ENCODE peak calls at places on chromosomes 6 and 20, in five cellular contexts. One of them, this sample, is unnamed.

GRCh38 chr6:16752206-16752867 is 8.9 kb downstream of the ATXN1 start:
- DNase-seq in stimulated activated naive CD8-positive, alpha-beta T cell treated with anti-CD3 and anti-CD28 coated beads, Interleukin-15, amount 100 ng/mL, for 72 hours: no peak
- DNase-seq in activated T-helper 1 cell treated with anti-CD3 and anti-CD28 coated beads, Interleukin-2, amount 50 U/mL, for 16 hours: no peak
- DNase-seq in Caki2: peak
- DNase-seq in AG08396: peak
- DNase-seq in this sample: no peak

GRCh38 chr6:7579850-7580249 is 10.1 kb upstream of the SNRNP48 start:
- DNase-seq in AG08396: no peak
- DNase-seq in stimulated activated naive CD8-positive, alpha-beta T cell treated with anti-CD3 and anti-CD28 coated beads, Interleukin-15, amount 100 ng/mL, for 72 hours: no peak
- DNase-seq in Caki2: no peak
- DNase-seq in activated T-helper 1 cell treated with anti-CD3 and anti-CD28 coated beads, Interleukin-2, amount 50 U/mL, for 16 hours: no peak
- DNase-seq in this sample: no peak

GRCh38 chr6:21653323-21653722 is 59.8 kb downstream of the SOX4 start:
- DNase-seq in AG08396: no peak
- DNase-seq in activated T-helper 1 cell treated with anti-CD3 and anti-CD28 coated beads, Interleukin-2, amount 50 U/mL, for 16 hours: no peak
- DNase-seq in Caki2: no peak
- DNase-seq in stimulated activated naive CD8-positive, alpha-beta T cell treated with anti-CD3 and anti-CD28 coated beads, Interleukin-15, amount 100 ng/mL, for 72 hours: no peak
- DNase-seq in this sample: no peak

GRCh38 chr6:37637562-37638413 is 59.9 kb downstream of the MDGA1 start:
- DNase-seq in stimulated activated naive CD8-positive, alpha-beta T cell treated with anti-CD3 and anti-CD28 coated beads, Interleukin-15, amount 100 ng/mL, for 72 hours: no peak
- DNase-seq in activated T-helper 1 cell treated with anti-CD3 and anti-CD28 coated beads, Interleukin-2, amount 50 U/mL, for 16 hours: no peak
- DNase-seq in AG08396: no peak
- DNase-seq in Caki2: no peak
- DNase-seq in this sample: no peak

GRCh38 chr20:58174708-58175287 is 53.7 kb downstream of the ANKRD60 start:
- DNase-seq in activated T-helper 1 cell treated with anti-CD3 and anti-CD28 coated beads, Interleukin-2, amount 50 U/mL, for 16 hours: no peak
- DNase-seq in stimulated activated naive CD8-positive, alpha-beta T cell treated with anti-CD3 and anti-CD28 coated beads, Interleukin-15, amount 100 ng/mL, for 72 hours: no peak
- DNase-seq in Caki2: no peak
- DNase-seq in AG08396: peak
- DNase-seq in this sample: no peak

GRCh38 chr6:136788069-136788902 is 4.0 kb downstream of the MAP3K5 start:
- DNase-seq in Caki2: no peak
- DNase-seq in AG08396: no peak
- DNase-seq in activated T-helper 1 cell treated with anti-CD3 and anti-CD28 coated beads, Interleukin-2, amount 50 U/mL, for 16 hours: no peak
- DNase-seq in stimulated activated naive CD8-positive, alpha-beta T cell treated with anti-CD3 and anti-CD28 coated beads, Interleukin-15, amount 100 ng/mL, for 72 hours: no peak
- DNase-seq in this sample: no peak

GRCh38 chr6:169913096-169913615 is 161.7 kb downstream of the ERMARD start:
- DNase-seq in stimulated activated naive CD8-positive, alpha-beta T cell treated with anti-CD3 and anti-CD28 coated beads, Interleukin-15, amount 100 ng/mL, for 72 hours: no peak
- DNase-seq in Caki2: no peak
- DNase-seq in activated T-helper 1 cell treated with anti-CD3 and anti-CD28 coated beads, Interleukin-2, amount 50 U/mL, for 16 hours: no peak
- DNase-seq in AG08396: no peak
- DNase-seq in this sample: no peak

GRCh38 chr6:34791842-34792604 is at the start of gene BLTP3A:
- DNase-seq in stimulated activated naive CD8-positive, alpha-beta T cell treated with anti-CD3 and anti-CD28 coated beads, Interleukin-15, amount 100 ng/mL, for 72 hours: peak
- DNase-seq in AG08396: peak
- DNase-seq in activated T-helper 1 cell treated with anti-CD3 and anti-CD28 coated beads, Interleukin-2, amount 50 U/mL, for 16 hours: peak
- DNase-seq in Caki2: peak
- DNase-seq in this sample: peak

GRCh38 chr6:100472674-100473073 is 8.0 kb upstream of the SIM1 start:
- DNase-seq in AG08396: no peak
- DNase-seq in Caki2: peak
- DNase-seq in activated T-helper 1 cell treated with anti-CD3 and anti-CD28 coated beads, Interleukin-2, amount 50 U/mL, for 16 hours: no peak
- DNase-seq in stimulated activated naive CD8-positive, alpha-beta T cell treated with anti-CD3 and anti-CD28 coated beads, Interleukin-15, amount 100 ng/mL, for 72 hours: peak
- DNase-seq in this sample: peak

GRCh38 chr20:41308290-41308691 is 9.2 kb downstream of the ZHX3 start:
- DNase-seq in activated T-helper 1 cell treated with anti-CD3 and anti-CD28 coated beads, Interleukin-2, amount 50 U/mL, for 16 hours: no peak
- DNase-seq in AG08396: peak
- DNase-seq in stimulated activated naive CD8-positive, alpha-beta T cell treated with anti-CD3 and anti-CD28 coated beads, Interleukin-15, amount 100 ng/mL, for 72 hours: no peak
- DNase-seq in Caki2: peak
- DNase-seq in this sample: no peak

GRCh38 chr20:25244976-25245375 is 2.9 kb upstream of the PYGB start:
- DNase-seq in AG08396: no peak
- DNase-seq in activated T-helper 1 cell treated with anti-CD3 and anti-CD28 coated beads, Interleukin-2, amount 50 U/mL, for 16 hours: no peak
- DNase-seq in stimulated activated naive CD8-positive, alpha-beta T cell treated with anti-CD3 and anti-CD28 coated beads, Interleukin-15, amount 100 ng/mL, for 72 hours: no peak
- DNase-seq in Caki2: no peak
- DNase-seq in this sample: no peak

GRCh38 chr6:144744720-144745119 is 459.6 kb downstream of the UTRN start:
- DNase-seq in Caki2: no peak
- DNase-seq in stimulated activated naive CD8-positive, alpha-beta T cell treated with anti-CD3 and anti-CD28 coated beads, Interleukin-15, amount 100 ng/mL, for 72 hours: no peak
- DNase-seq in activated T-helper 1 cell treated with anti-CD3 and anti-CD28 coated beads, Interleukin-2, amount 50 U/mL, for 16 hours: no peak
- DNase-seq in AG08396: no peak
- DNase-seq in this sample: no peak

GRCh38 chr6:14118444-14118843 is 872 bp downstream of the CD83 start:
- DNase-seq in stimulated activated naive CD8-positive, alpha-beta T cell treated with anti-CD3 and anti-CD28 coated beads, Interleukin-15, amount 100 ng/mL, for 72 hours: no peak
- DNase-seq in Caki2: no peak
- DNase-seq in activated T-helper 1 cell treated with anti-CD3 and anti-CD28 coated beads, Interleukin-2, amount 50 U/mL, for 16 hours: no peak
- DNase-seq in AG08396: no peak
- DNase-seq in this sample: no peak

GRCh38 chr6:131107166-131107565 is 28.1 kb upstream of the AKAP7 start:
- DNase-seq in Caki2: peak
- DNase-seq in activated T-helper 1 cell treated with anti-CD3 and anti-CD28 coated beads, Interleukin-2, amount 50 U/mL, for 16 hours: no peak
- DNase-seq in stimulated activated naive CD8-positive, alpha-beta T cell treated with anti-CD3 and anti-CD28 coated beads, Interleukin-15, amount 100 ng/mL, for 72 hours: no peak
- DNase-seq in AG08396: peak
- DNase-seq in this sample: no peak

GRCh38 chr6:24357336-24358218 is at the start of gene DCDC2:
- DNase-seq in AG08396: no peak
- DNase-seq in stimulated activated naive CD8-positive, alpha-beta T cell treated with anti-CD3 and anti-CD28 coated beads, Interleukin-15, amount 100 ng/mL, for 72 hours: peak
- DNase-seq in Caki2: peak
- DNase-seq in activated T-helper 1 cell treated with anti-CD3 and anti-CD28 coated beads, Interleukin-2, amount 50 U/mL, for 16 hours: peak
- DNase-seq in this sample: peak

GRCh38 chr6:40164345-40164755 is 230.1 kb upstream of the MOCS1 start:
- DNase-seq in AG08396: no peak
- DNase-seq in activated T-helper 1 cell treated with anti-CD3 and anti-CD28 coated beads, Interleukin-2, amount 50 U/mL, for 16 hours: no peak
- DNase-seq in Caki2: no peak
- DNase-seq in stimulated activated naive CD8-positive, alpha-beta T cell treated with anti-CD3 and anti-CD28 coated beads, Interleukin-15, amount 100 ng/mL, for 72 hours: no peak
- DNase-seq in this sample: no peak